ENCODE peak calls at places on chromosomes 6 and 20, in nine cellular contexts. One of them, this sample, is unnamed.

GRCh38 chr20:2336471-2336870 is 40.7 kb downstream of the TGM3 start:
- DNase-seq in occipital lobe: no peak
- DNase-seq in fibroblast of the aortic adventitia: no peak
- DNase-seq in HT-29: no peak
- DNase-seq in activated CD4-positive, alpha-beta T cell treated with anti-CD3 and anti-CD28 coated beads for 1 hour: no peak
- DNase-seq in naive thymus-derived CD4-positive, alpha-beta T cell: no peak
- DNase-seq in Right ventricle myocardium superior: no peak
- DNase-seq in epithelial cell of esophagus: no peak
- DNase-seq in cardiac fibroblast: no peak
- DNase-seq in this sample: no peak

GRCh38 chr20:10090588-10091166 is 55.9 kb downstream of the ANKEF1 start:
- DNase-seq in fibroblast of the aortic adventitia: peak; percentile 71
- DNase-seq in occipital lobe: peak; percentile 29
- DNase-seq in HT-29: peak; percentile 65
- DNase-seq in activated CD4-positive, alpha-beta T cell treated with anti-CD3 and anti-CD28 coated beads for 1 hour: no peak
- DNase-seq in naive thymus-derived CD4-positive, alpha-beta T cell: no peak
- DNase-seq in Right ventricle myocardium superior: peak; percentile 45
- DNase-seq in epithelial cell of esophagus: peak; percentile 79
- DNase-seq in cardiac fibroblast: peak; percentile 76
- DNase-seq in this sample: no peak

GRCh38 chr6:89054200-89054599 is 26.4 kb upstream of the PNRC1 start:
- DNase-seq in Right ventricle myocardium superior: no peak
- DNase-seq in cardiac fibroblast: no peak
- DNase-seq in activated CD4-positive, alpha-beta T cell treated with anti-CD3 and anti-CD28 coated beads for 1 hour: no peak
- DNase-seq in HT-29: no peak
- DNase-seq in naive thymus-derived CD4-positive, alpha-beta T cell: no peak
- DNase-seq in epithelial cell of esophagus: no peak
- DNase-seq in occipital lobe: no peak
- DNase-seq in fibroblast of the aortic adventitia: no peak
- DNase-seq in this sample: no peak

GRCh38 chr20:9407805-9408421 is 106.5 kb upstream of the LAMP5 start:
- DNase-seq in epithelial cell of esophagus: peak; percentile 72
- DNase-seq in naive thymus-derived CD4-positive, alpha-beta T cell: no peak
- DNase-seq in activated CD4-positive, alpha-beta T cell treated with anti-CD3 and anti-CD28 coated beads for 1 hour: no peak
- DNase-seq in HT-29: peak; percentile 86
- DNase-seq in Right ventricle myocardium superior: no peak
- DNase-seq in cardiac fibroblast: peak; percentile 84
- DNase-seq in occipital lobe: peak; percentile 44
- DNase-seq in fibroblast of the aortic adventitia: peak; percentile 83
- DNase-seq in this sample: peak; percentile 15

GRCh38 chr6:137106183-137106582 is 61.4 kb upstream of the IL20RA start:
- DNase-seq in naive thymus-derived CD4-positive, alpha-beta T cell: no peak
- DNase-seq in epithelial cell of esophagus: no peak
- DNase-seq in fibroblast of the aortic adventitia: no peak
- DNase-seq in Right ventricle myocardium superior: no peak
- DNase-seq in HT-29: no peak
- DNase-seq in activated CD4-positive, alpha-beta T cell treated with anti-CD3 and anti-CD28 coated beads for 1 hour: no peak
- DNase-seq in occipital lobe: no peak
- DNase-seq in cardiac fibroblast: no peak
- DNase-seq in this sample: no peak

GRCh38 chr6:166361080-166361429 is 18.7 kb upstream of the SFT2D1 start:
- DNase-seq in cardiac fibroblast: peak; percentile 67
- DNase-seq in activated CD4-positive, alpha-beta T cell treated with anti-CD3 and anti-CD28 coated beads for 1 hour: no peak
- DNase-seq in Right ventricle myocardium superior: peak; percentile 60
- DNase-seq in fibroblast of the aortic adventitia: peak; percentile 28
- DNase-seq in occipital lobe: no peak
- DNase-seq in naive thymus-derived CD4-positive, alpha-beta T cell: no peak
- DNase-seq in epithelial cell of esophagus: peak; percentile 75
- DNase-seq in HT-29: peak; percentile 12
- DNase-seq in this sample: no peak

GRCh38 chr6:26032387-26033131 is 54.7 kb upstream of the HFE start:
- DNase-seq in epithelial cell of esophagus: peak; percentile 48
- DNase-seq in activated CD4-positive, alpha-beta T cell treated with anti-CD3 and anti-CD28 coated beads for 1 hour: no peak
- DNase-seq in fibroblast of the aortic adventitia: peak; percentile 74
- DNase-seq in HT-29: no peak
- DNase-seq in cardiac fibroblast: peak; percentile 71
- DNase-seq in naive thymus-derived CD4-positive, alpha-beta T cell: peak; percentile 30
- DNase-seq in occipital lobe: no peak
- DNase-seq in Right ventricle myocardium superior: no peak
- DNase-seq in this sample: peak; percentile 10

GRCh38 chr20:51692806-51693400 is 75.3 kb downstream of the ATP9A start:
- DNase-seq in occipital lobe: no peak
- DNase-seq in epithelial cell of esophagus: no peak
- DNase-seq in activated CD4-positive, alpha-beta T cell treated with anti-CD3 and anti-CD28 coated beads for 1 hour: no peak
- DNase-seq in fibroblast of the aortic adventitia: no peak
- DNase-seq in HT-29: no peak
- DNase-seq in naive thymus-derived CD4-positive, alpha-beta T cell: no peak
- DNase-seq in cardiac fibroblast: no peak
- DNase-seq in Right ventricle myocardium superior: no peak
- DNase-seq in this sample: no peak

GRCh38 chr6:6006428-6007310 is at the start of gene NRN1:
- DNase-seq in activated CD4-positive, alpha-beta T cell treated with anti-CD3 and anti-CD28 coated beads for 1 hour: no peak
- DNase-seq in fibroblast of the aortic adventitia: no peak
- DNase-seq in cardiac fibroblast: no peak
- DNase-seq in epithelial cell of esophagus: no peak
- DNase-seq in occipital lobe: no peak
- DNase-seq in Right ventricle myocardium superior: no peak
- DNase-seq in naive thymus-derived CD4-positive, alpha-beta T cell: no peak
- DNase-seq in HT-29: no peak
- DNase-seq in this sample: no peak

GRCh38 chr6:109720336-109720735 is 29.2 kb downstream of the FIG4 start:
- DNase-seq in cardiac fibroblast: no peak
- DNase-seq in Right ventricle myocardium superior: no peak
- DNase-seq in occipital lobe: no peak
- DNase-seq in epithelial cell of esophagus: no peak
- DNase-seq in activated CD4-positive, alpha-beta T cell treated with anti-CD3 and anti-CD28 coated beads for 1 hour: no peak
- DNase-seq in HT-29: no peak
- DNase-seq in naive thymus-derived CD4-positive, alpha-beta T cell: no peak
- DNase-seq in fibroblast of the aortic adventitia: no peak
- DNase-seq in this sample: no peak

GRCh38 chr6:34295721-34296120 is 46.9 kb upstream of the SMIM29 start:
- DNase-seq in occipital lobe: no peak
- DNase-seq in activated CD4-positive, alpha-beta T cell treated with anti-CD3 and anti-CD28 coated beads for 1 hour: no peak
- DNase-seq in fibroblast of the aortic adventitia: no peak
- DNase-seq in cardiac fibroblast: peak; percentile 28
- DNase-seq in HT-29: no peak
- DNase-seq in Right ventricle myocardium superior: no peak
- DNase-seq in epithelial cell of esophagus: no peak
- DNase-seq in naive thymus-derived CD4-positive, alpha-beta T cell: no peak
- DNase-seq in this sample: peak; percentile 73

GRCh38 chr6:54493138-54493537 is 184.9 kb downstream of the TINAG start:
- DNase-seq in HT-29: no peak
- DNase-seq in fibroblast of the aortic adventitia: peak; percentile 81
- DNase-seq in epithelial cell of esophagus: peak; percentile 91
- DNase-seq in cardiac fibroblast: peak; percentile 78
- DNase-seq in Right ventricle myocardium superior: no peak
- DNase-seq in occipital lobe: no peak
- DNase-seq in naive thymus-derived CD4-positive, alpha-beta T cell: no peak
- DNase-seq in activated CD4-positive, alpha-beta T cell treated with anti-CD3 and anti-CD28 coated beads for 1 hour: no peak
- DNase-seq in this sample: no peak

GRCh38 chr20:10219452-10219791 is 792 bp downstream of the SNAP25 start:
- DNase-seq in HT-29: peak; percentile 3
- DNase-seq in naive thymus-derived CD4-positive, alpha-beta T cell: peak; percentile 25
- DNase-seq in Right ventricle myocardium superior: peak; percentile 79
- DNase-seq in occipital lobe: peak; percentile 46
- DNase-seq in activated CD4-positive, alpha-beta T cell treated with anti-CD3 and anti-CD28 coated beads for 1 hour: peak; percentile 24
- DNase-seq in fibroblast of the aortic adventitia: peak; percentile 50
- DNase-seq in cardiac fibroblast: peak; percentile 55
- DNase-seq in epithelial cell of esophagus: peak; percentile 61
- DNase-seq in this sample: peak; percentile 39

GRCh38 chr20:47317127-47317895 is 39.2 kb downstream of the ZMYND8 start:
- DNase-seq in HT-29: peak; percentile 90
- DNase-seq in activated CD4-positive, alpha-beta T cell treated with anti-CD3 and anti-CD28 coated beads for 1 hour: peak; percentile 30
- DNase-seq in cardiac fibroblast: peak; percentile 99
- DNase-seq in Right ventricle myocardium superior: peak; percentile 78
- DNase-seq in epithelial cell of esophagus: peak; percentile 99
- DNase-seq in occipital lobe: peak; percentile 69
- DNase-seq in fibroblast of the aortic adventitia: peak; percentile 91
- DNase-seq in naive thymus-derived CD4-positive, alpha-beta T cell: peak; percentile 18
- DNase-seq in this sample: peak; percentile 83

GRCh38 chr20:17223553-17223952 is 3.3 kb upstream of the PCSK2 start:
- DNase-seq in Right ventricle myocardium superior: no peak
- DNase-seq in HT-29: no peak
- DNase-seq in activated CD4-positive, alpha-beta T cell treated with anti-CD3 and anti-CD28 coated beads for 1 hour: no peak
- DNase-seq in cardiac fibroblast: no peak
- DNase-seq in epithelial cell of esophagus: no peak
- DNase-seq in naive thymus-derived CD4-positive, alpha-beta T cell: no peak
- DNase-seq in fibroblast of the aortic adventitia: no peak
- DNase-seq in occipital lobe: no peak
- DNase-seq in this sample: no peak

GRCh38 chr20:4189375-4189774 is 174.0 kb upstream of the RNF24 start:
- DNase-seq in activated CD4-positive, alpha-beta T cell treated with anti-CD3 and anti-CD28 coated beads for 1 hour: no peak
- DNase-seq in HT-29: no peak
- DNase-seq in Right ventricle myocardium superior: no peak
- DNase-seq in cardiac fibroblast: no peak
- DNase-seq in occipital lobe: no peak
- DNase-seq in epithelial cell of esophagus: no peak
- DNase-seq in naive thymus-derived CD4-positive, alpha-beta T cell: no peak
- DNase-seq in fibroblast of the aortic adventitia: no peak
- DNase-seq in this sample: no peak

GRCh38 chr6:67881706-67882065 is 753.4 kb upstream of the ADGRB3 start:
- DNase-seq in cardiac fibroblast: no peak
- DNase-seq in occipital lobe: no peak
- DNase-seq in epithelial cell of esophagus: no peak
- DNase-seq in activated CD4-positive, alpha-beta T cell treated with anti-CD3 and anti-CD28 coated beads for 1 hour: no peak
- DNase-seq in Right ventricle myocardium superior: no peak
- DNase-seq in naive thymus-derived CD4-positive, alpha-beta T cell: no peak
- DNase-seq in HT-29: no peak
- DNase-seq in fibroblast of the aortic adventitia: no peak
- DNase-seq in this sample: no peak

GRCh38 chr6:75204959-75205775 is 686 bp downstream of the COL12A1 start:
- DNase-seq in Right ventricle myocardium superior: peak; percentile 45
- DNase-seq in activated CD4-positive, alpha-beta T cell treated with anti-CD3 and anti-CD28 coated beads for 1 hour: no peak
- DNase-seq in HT-29: no peak
- DNase-seq in naive thymus-derived CD4-positive, alpha-beta T cell: peak; percentile 13
- DNase-seq in epithelial cell of esophagus: peak; percentile 64
- DNase-seq in occipital lobe: peak; percentile 6
- DNase-seq in fibroblast of the aortic adventitia: peak; percentile 85
- DNase-seq in cardiac fibroblast: peak; percentile 79
- DNase-seq in this sample: no peak

GRCh38 chr20:41776450-41776849 is 158.3 kb upstream of the CHD6 start:
- DNase-seq in Right ventricle myocardium superior: no peak
- DNase-seq in cardiac fibroblast: no peak
- DNase-seq in fibroblast of the aortic adventitia: no peak
- DNase-seq in occipital lobe: no peak
- DNase-seq in HT-29: no peak
- DNase-seq in activated CD4-positive, alpha-beta T cell treated with anti-CD3 and anti-CD28 coated beads for 1 hour: no peak
- DNase-seq in epithelial cell of esophagus: no peak
- DNase-seq in naive thymus-derived CD4-positive, alpha-beta T cell: no peak
- DNase-seq in this sample: no peak

GRCh38 chr20:2296545-2297351 is 947 bp downstream of the TGM3 start:
- DNase-seq in fibroblast of the aortic adventitia: no peak
- DNase-seq in epithelial cell of esophagus: no peak
- DNase-seq in HT-29: no peak
- DNase-seq in activated CD4-positive, alpha-beta T cell treated with anti-CD3 and anti-CD28 coated beads for 1 hour: no peak
- DNase-seq in Right ventricle myocardium superior: no peak
- DNase-seq in cardiac fibroblast: no peak
- DNase-seq in naive thymus-derived CD4-positive, alpha-beta T cell: no peak
- DNase-seq in occipital lobe: no peak
- DNase-seq in this sample: no peak

GRCh38 chr6:157599191-157599590 is 218.2 kb downstream of the ZDHHC14 start:
- DNase-seq in activated CD4-positive, alpha-beta T cell treated with anti-CD3 and anti-CD28 coated beads for 1 hour: no peak
- DNase-seq in epithelial cell of esophagus: no peak
- DNase-seq in occipital lobe: no peak
- DNase-seq in cardiac fibroblast: no peak
- DNase-seq in naive thymus-derived CD4-positive, alpha-beta T cell: no peak
- DNase-seq in HT-29: no peak
- DNase-seq in fibroblast of the aortic adventitia: no peak
- DNase-seq in Right ventricle myocardium superior: no peak
- DNase-seq in this sample: no peak

GRCh38 chr6:111992851-111993250 is 61.1 kb upstream of the CCN6 start:
- DNase-seq in epithelial cell of esophagus: peak; percentile 74
- DNase-seq in fibroblast of the aortic adventitia: no peak
- DNase-seq in activated CD4-positive, alpha-beta T cell treated with anti-CD3 and anti-CD28 coated beads for 1 hour: peak; percentile 31
- DNase-seq in Right ventricle myocardium superior: no peak
- DNase-seq in naive thymus-derived CD4-positive, alpha-beta T cell: peak; percentile 66
- DNase-seq in cardiac fibroblast: peak; percentile 83
- DNase-seq in occipital lobe: no peak
- DNase-seq in HT-29: no peak
- DNase-seq in this sample: peak; percentile 33

GRCh38 chr6:16770701-16771569 is 9.7 kb upstream of the ATXN1 start:
- DNase-seq in Right ventricle myocardium superior: peak; percentile 88
- DNase-seq in naive thymus-derived CD4-positive, alpha-beta T cell: peak; percentile 73
- DNase-seq in fibroblast of the aortic adventitia: peak; percentile 84
- DNase-seq in occipital lobe: peak; percentile 32
- DNase-seq in activated CD4-positive, alpha-beta T cell treated with anti-CD3 and anti-CD28 coated beads for 1 hour: peak; percentile 66
- DNase-seq in cardiac fibroblast: peak; percentile 90
- DNase-seq in epithelial cell of esophagus: peak; percentile 83
- DNase-seq in HT-29: peak; percentile 83
- DNase-seq in this sample: peak; percentile 76

GRCh38 chr6:151325075-151326050 is 66.0 kb downstream of the ZBTB2 start:
- DNase-seq in cardiac fibroblast: peak; percentile 89
- DNase-seq in activated CD4-positive, alpha-beta T cell treated with anti-CD3 and anti-CD28 coated beads for 1 hour: no peak
- DNase-seq in HT-29: peak; percentile 34
- DNase-seq in Right ventricle myocardium superior: peak; percentile 74
- DNase-seq in naive thymus-derived CD4-positive, alpha-beta T cell: peak; percentile 17
- DNase-seq in occipital lobe: no peak
- DNase-seq in fibroblast of the aortic adventitia: peak; percentile 85
- DNase-seq in epithelial cell of esophagus: peak; percentile 40
- DNase-seq in this sample: no peak

GRCh38 chr6:37922563-37922962 is 103.0 kb downstream of the ZFAND3 start:
- DNase-seq in naive thymus-derived CD4-positive, alpha-beta T cell: no peak
- DNase-seq in epithelial cell of esophagus: peak; percentile 43
- DNase-seq in Right ventricle myocardium superior: no peak
- DNase-seq in cardiac fibroblast: peak; percentile 23
- DNase-seq in activated CD4-positive, alpha-beta T cell treated with anti-CD3 and anti-CD28 coated beads for 1 hour: no peak
- DNase-seq in occipital lobe: no peak
- DNase-seq in fibroblast of the aortic adventitia: no peak
- DNase-seq in HT-29: no peak
- DNase-seq in this sample: no peak

This sample was measured in CD4-positive, CD25-positive, alpha-beta regulatory T cell.